ENCODE peak calls at places on chromosome 21, in six cellular contexts. B is heart right ventricle; C is endothelial cell; Q is activated T-cell treated with anti-CD3 and anti-CD28 coated beads, Interleukin-2, amount 50 U/mL, for 24 hours; P is activated CD4-positive, CD25-positive, alpha-beta regulatory T cell treated with anti-CD3 and anti-CD28 coated beads, Interleukin-2, amount 50 U/mL, for 72 hours; Y is AG10803. T is an unnamed sample.

GRCh38 chr21:33761104-33762036 is 119.1 kb downstream of the ITSN1 start:
- DNase-seq in B (no peak), Y (peak; percentile 99), P (no peak), C (peak; percentile 14), Q (no peak), T (peak; percentile 31)

GRCh38 chr21:43744725-43745124 is 25.8 kb downstream of the PDXK start:
- DNase-seq in C (no peak), P (no peak), Y (no peak), Q (no peak), B (no peak), T (no peak)

GRCh38 chr21:42532466-42533181 is 19.0 kb downstream of the SLC37A1 start:
- DNase-seq in B (peak; percentile 61), Q (no peak), Y (peak; percentile 7), P (no peak), C (no peak), T (peak; percentile 59)

GRCh38 chr21:16713331-16714114 is 799.3 kb upstream of the CXADR start:
- DNase-seq in Y (peak; percentile 13), P (no peak), Q (no peak), C (no peak), B (no peak), T (no peak)

GRCh38 chr21:32131960-32132359 is 146.9 kb downstream of the MIS18A start:
- DNase-seq in C (no peak), Q (no peak), Y (peak; percentile 58), P (no peak), B (no peak), T (no peak)

GRCh38 chr21:16455978-16456377 is 726.2 kb downstream of the USP25 start:
- DNase-seq in B (no peak), C (no peak), Q (no peak), P (no peak), Y (peak; percentile 17), T (no peak)

GRCh38 chr21:39137248-39138186 is 45.7 kb downstream of the PSMG1 start:
- DNase-seq in Y (peak; percentile 79), P (no peak), Q (no peak), B (no peak), C (no peak), T (no peak)

GRCh38 chr21:38286739-38287426 is 30.1 kb downstream of the KCNJ15 start:
- DNase-seq in Q (no peak), C (no peak), P (no peak), Y (peak; percentile 58), B (no peak), T (no peak)

GRCh38 chr21:27818847-27819246 is 852.0 kb upstream of the ADAMTS5 start:
- DNase-seq in P (no peak), B (no peak), C (no peak), Q (no peak), Y (peak; percentile 25), T (no peak)

GRCh38 chr21:32423846-32424535 is 11.5 kb downstream of the EVA1C start:
- DNase-seq in C (no peak), B (no peak), Q (no peak), Y (no peak), P (no peak), T (no peak)

GRCh38 chr21:34156957-34157356 is 83.6 kb downstream of the MRPS6 start:
- DNase-seq in Q (no peak), P (no peak), B (no peak), Y (no peak), C (no peak), T (peak; percentile 54)

GRCh38 chr21:45097827-45098387 is 23.5 kb downstream of the ADARB1 start:
- DNase-seq in B (no peak), Y (no peak), C (no peak), Q (no peak), P (no peak), T (no peak)

GRCh38 chr21:20999567-21000169 is 1.5 kb downstream of the NCAM2 start:
- DNase-seq in Q (peak; percentile 38), C (peak; percentile 62), Y (peak; percentile 38), P (no peak), B (no peak), T (peak; percentile 17)

GRCh38 chr21:45136927-45137611 is 62.7 kb downstream of the ADARB1 start:
- DNase-seq in P (peak; percentile 66), C (peak; percentile 91), B (peak; percentile 82), Q (peak; percentile 76), Y (peak; percentile 88), T (peak; percentile 84)

GRCh38 chr21:38664821-38665220 is 140.9 kb upstream of the ETS2 start:
- DNase-seq in B (no peak), P (no peak), Q (no peak), Y (peak; percentile 80), C (no peak), T (no peak)

GRCh38 chr21:8989883-8990325 is 1531.5 kb upstream of the TPTE start:
- DNase-seq in B (no peak), Y (no peak), P (no peak), C (peak; percentile 66), Q (no peak), T (no peak)

GRCh38 chr21:16742116-16742515 is 770.7 kb upstream of the CXADR start:
- DNase-seq in C (no peak), B (no peak), Y (no peak), P (no peak), Q (no peak), T (no peak)

GRCh38 chr21:45256021-45256911 is 31.4 kb downstream of the POFUT2 start:
- DNase-seq in Q (no peak), C (no peak), P (no peak), B (no peak), Y (no peak), T (no peak)

GRCh38 chr21:35779690-35780570 is 280.4 kb downstream of the SETD4 start:
- DNase-seq in Y (peak; percentile 92), P (no peak), C (no peak), B (no peak), Q (no peak), T (peak; percentile 82)

GRCh38 chr21:43644609-43645008 is 14.7 kb downstream of the HSF2BP start:
- DNase-seq in C (no peak), Y (peak; percentile 56), Q (no peak), B (no peak), P (no peak), T (no peak)

GRCh38 chr21:45252448-45252925 is 35.2 kb downstream of the POFUT2 start:
- DNase-seq in P (no peak), Q (no peak), B (no peak), C (no peak), Y (no peak), T (no peak)

GRCh38 chr21:31557421-31557955 is 102.0 kb upstream of the SOD1 start:
- DNase-seq in P (peak; percentile 32), B (no peak), Q (peak; percentile 61), Y (no peak), C (peak; percentile 43), T (no peak)

GRCh38 chr21:44552136-44552535 is 831 bp upstream of the KRTAP10-2 start:
- DNase-seq in P (peak; percentile 17), C (peak; percentile 1), B (no peak), Q (no peak), Y (no peak), T (no peak)

GRCh38 chr21:41770901-41771624 is 4.2 kb upstream of the RIPK4 start:
- DNase-seq in B (no peak), C (no peak), Q (no peak), P (no peak), Y (no peak), T (no peak)

GRCh38 chr21:30340714-30341573 is 3.5 kb upstream of the KRTAP27-1 start:
- DNase-seq in C (peak; percentile 48), Y (peak; percentile 20), Q (peak; percentile 33), B (no peak), P (no peak), T (peak; percentile 3)

GRCh38 chr21:43626390-43626789 is 32.9 kb downstream of the HSF2BP start:
- DNase-seq in B (no peak), Q (no peak), Y (no peak), C (no peak), P (no peak), T (peak; percentile 71)

GRCh38 chr21:23968722-23969647 is 1638.3 kb downstream of the MRPL39 start:
- DNase-seq in B (no peak), P (peak; percentile 51), Y (no peak), C (peak; percentile 66), Q (peak; percentile 66), T (peak; percentile 12)

GRCh38 chr21:26888256-26888655 is 43.0 kb upstream of the ADAMTS1 start:
- DNase-seq in P (no peak), B (no peak), C (no peak), Q (no peak), Y (peak; percentile 73), T (no peak)

GRCh38 chr21:42537106-42537742 is 23.6 kb downstream of the SLC37A1 start:
- DNase-seq in C (no peak), Y (no peak), P (no peak), B (no peak), Q (no peak), T (peak; percentile 29)